ENCODE peak calls at places on chromosomes 7 and 10, in five cellular contexts. One of them, this sample, is unnamed.

GRCh38 chr7:50664461-50664922 is 99.3 kb upstream of the DDC start:
- DNase-seq in HTR-8/SVneo: peak
- DNase-seq in effector memory CD4-positive, alpha-beta T cell: no peak
- DNase-seq in RPMI7951: peak
- DNase-seq in Ammon's horn: no peak
- DNase-seq in this sample: peak

GRCh38 chr10:59337254-59337653 is 25.1 kb downstream of the FAM13C start:
- DNase-seq in RPMI7951: no peak
- DNase-seq in Ammon's horn: peak
- DNase-seq in HTR-8/SVneo: no peak
- DNase-seq in effector memory CD4-positive, alpha-beta T cell: no peak
- DNase-seq in this sample: peak

GRCh38 chr10:26251925-26252324 is 35.4 kb downstream of the GAD2 start:
- DNase-seq in effector memory CD4-positive, alpha-beta T cell: no peak
- DNase-seq in RPMI7951: no peak
- DNase-seq in HTR-8/SVneo: no peak
- DNase-seq in Ammon's horn: no peak
- DNase-seq in this sample: no peak

GRCh38 chr10:36344816-36345215 is 702.7 kb upstream of the FZD8 start:
- DNase-seq in Ammon's horn: no peak
- DNase-seq in effector memory CD4-positive, alpha-beta T cell: no peak
- DNase-seq in RPMI7951: no peak
- DNase-seq in HTR-8/SVneo: no peak
- DNase-seq in this sample: no peak

GRCh38 chr7:68720722-68721121 is 877.6 kb upstream of the AUTS2 start:
- DNase-seq in Ammon's horn: no peak
- DNase-seq in effector memory CD4-positive, alpha-beta T cell: no peak
- DNase-seq in HTR-8/SVneo: no peak
- DNase-seq in RPMI7951: peak
- DNase-seq in this sample: peak

GRCh38 chr7:50209461-50210161 is 94.9 kb upstream of the IKZF1 start:
- DNase-seq in RPMI7951: no peak
- DNase-seq in effector memory CD4-positive, alpha-beta T cell: no peak
- DNase-seq in HTR-8/SVneo: no peak
- DNase-seq in Ammon's horn: no peak
- DNase-seq in this sample: no peak

GRCh38 chr10:44933922-44934321 is 22.8 kb downstream of the TMEM72 start:
- DNase-seq in effector memory CD4-positive, alpha-beta T cell: no peak
- DNase-seq in RPMI7951: no peak
- DNase-seq in Ammon's horn: no peak
- DNase-seq in HTR-8/SVneo: no peak
- DNase-seq in this sample: no peak

GRCh38 chr10:20956843-20957242 is 59.7 kb upstream of the NEBL start:
- DNase-seq in Ammon's horn: no peak
- DNase-seq in RPMI7951: no peak
- DNase-seq in effector memory CD4-positive, alpha-beta T cell: no peak
- DNase-seq in HTR-8/SVneo: no peak
- DNase-seq in this sample: no peak

GRCh38 chr7:22890773-22891172 is 68.1 kb upstream of the TOMM7 start:
- DNase-seq in HTR-8/SVneo: no peak
- DNase-seq in RPMI7951: no peak
- DNase-seq in Ammon's horn: no peak
- DNase-seq in effector memory CD4-positive, alpha-beta T cell: no peak
- DNase-seq in this sample: no peak

GRCh38 chr7:82468435-82468834 is 24.9 kb upstream of the CACNA2D1 start:
- DNase-seq in effector memory CD4-positive, alpha-beta T cell: no peak
- DNase-seq in HTR-8/SVneo: no peak
- DNase-seq in RPMI7951: no peak
- DNase-seq in Ammon's horn: peak
- DNase-seq in this sample: no peak

GRCh38 chr7:3065724-3066143 is 22.1 kb upstream of the CARD11 start:
- DNase-seq in Ammon's horn: no peak
- DNase-seq in RPMI7951: peak
- DNase-seq in HTR-8/SVneo: peak
- DNase-seq in effector memory CD4-positive, alpha-beta T cell: peak
- DNase-seq in this sample: peak

GRCh38 chr10:521844-522243 is 167.6 kb downstream of the DIP2C start:
- DNase-seq in HTR-8/SVneo: no peak
- DNase-seq in RPMI7951: no peak
- DNase-seq in Ammon's horn: peak
- DNase-seq in effector memory CD4-positive, alpha-beta T cell: no peak
- DNase-seq in this sample: no peak

GRCh38 chr10:127762925-127763324 is 25.9 kb downstream of the FOXI2 start:
- DNase-seq in HTR-8/SVneo: no peak
- DNase-seq in effector memory CD4-positive, alpha-beta T cell: no peak
- DNase-seq in Ammon's horn: no peak
- DNase-seq in RPMI7951: no peak
- DNase-seq in this sample: no peak

GRCh38 chr10:107898392-107898791 is 733.9 kb upstream of the SORCS1 start:
- DNase-seq in effector memory CD4-positive, alpha-beta T cell: no peak
- DNase-seq in RPMI7951: no peak
- DNase-seq in Ammon's horn: no peak
- DNase-seq in HTR-8/SVneo: no peak
- DNase-seq in this sample: no peak

GRCh38 chr7:101164071-101164840 is 1.1 kb downstream of the VGF start:
- DNase-seq in HTR-8/SVneo: no peak
- DNase-seq in Ammon's horn: no peak
- DNase-seq in effector memory CD4-positive, alpha-beta T cell: no peak
- DNase-seq in RPMI7951: peak
- DNase-seq in this sample: no peak